ENCODE peak calls at places on chromosomes 3 and 15, in four cellular contexts. F is IMR-90, Q is mesendoderm, P is H1. O is an unnamed sample.

GRCh38 chr15:90482124-90483011 is 47.4 kb upstream of the CRTC3 start:
- DNase-seq in Q (peak), P (no peak), F (peak), O (peak)

GRCh38 chr3:102536479-102536878 is 101.7 kb downstream of the ZPLD1 start:
- DNase-seq in Q (peak), P (no peak), F (peak), O (no peak)

GRCh38 chr3:161253711-161254110 is 32.6 kb downstream of the NMD3 start:
- DNase-seq in F (no peak), P (no peak), Q (no peak), O (no peak)

GRCh38 chr3:69115731-69116130 is 6.7 kb downstream of the LMOD3 start:
- DNase-seq in F (peak), Q (no peak), P (no peak), O (no peak)

GRCh38 chr15:69394556-69395282 is 19.4 kb upstream of the KIF23 start:
- DNase-seq in P (peak), F (peak), Q (peak), O (peak)

GRCh38 chr15:75650908-75651809 is 3.4 kb downstream of the SNX33 start:
- DNase-seq in P (no peak), F (no peak), Q (no peak), O (no peak)

GRCh38 chr3:17154941-17155340 is 270.2 kb downstream of the PLCL2 start:
- DNase-seq in F (no peak), Q (no peak), P (no peak), O (no peak)

GRCh38 chr3:185561958-185562357 is 9.6 kb upstream of the LIPH start:
- DNase-seq in F (no peak), P (no peak), Q (no peak), O (no peak)

GRCh38 chr3:32819581-32820348 is 2.0 kb downstream of the TRIM71 start:
- DNase-seq in Q (peak), P (no peak), F (no peak), O (no peak)

GRCh38 chr3:51938780-51939425 is 2.8 kb downstream of the RRP9 start:
- DNase-seq in Q (no peak), P (no peak), F (no peak), O (no peak)
- H3K4me2 ChIP-seq in Q (no peak), P (no peak), F (no peak), O (no peak)

DNA sequence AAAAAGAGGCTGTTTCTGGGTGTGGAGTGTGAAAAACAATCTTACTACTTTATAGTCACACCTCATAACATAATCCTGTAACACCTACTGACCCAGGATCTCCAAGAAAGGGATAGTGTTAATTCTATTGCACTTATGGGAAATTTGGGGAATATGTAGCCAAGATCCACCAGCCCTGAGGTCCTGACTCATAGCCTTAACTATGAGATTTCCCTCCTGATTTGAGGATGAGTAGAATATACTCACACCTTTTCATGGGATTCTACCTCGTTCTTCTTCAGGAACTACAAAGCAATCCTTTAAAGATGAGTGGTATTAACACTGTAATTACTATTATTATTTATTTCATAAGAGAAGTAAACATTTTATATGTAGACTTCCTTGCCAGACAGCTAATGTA is 315.2 kb downstream of the MECOM start:
- DNase-seq in Q (peak), F (no peak), P (no peak), O (no peak)
- H3K56ac ChIP-seq in Q (no peak), F (no peak), P (no peak), O (no peak)

GRCh38 chr3:52444860-52445793 is at the start of gene SEMA3G:
- DNase-seq in Q (peak), P (peak), F (peak), O (peak)
- H3K4me2 ChIP-seq in Q (no peak), P (peak), F (no peak), O (no peak)

GRCh38 chr15:87924433-87924832 is 332.1 kb downstream of the NTRK3 start:
- DNase-seq in F (no peak), P (no peak), Q (peak), O (no peak)
- H3K56ac ChIP-seq in F (no peak), P (no peak), Q (no peak), O (no peak)

GRCh38 chr3:58491506-58492384 is at the start of gene KCTD6:
- DNase-seq in P (peak), F (peak), Q (peak), O (peak)

GRCh38 chr3:58494107-58494506 is 2.2 kb downstream of the KCTD6 start:
- DNase-seq in F (no peak), P (no peak), Q (no peak), O (no peak)

GRCh38 chr3:58495101-58495500 is 3.2 kb downstream of the KCTD6 start:
- DNase-seq in Q (no peak), P (no peak), F (peak), O (no peak)

GRCh38 chr3:58490860-58491501 is 915 bp upstream of the KCTD6 start:
- DNase-seq in F (no peak), P (no peak), Q (no peak), O (no peak)

GRCh38 chr3:58492385-58492970 is 582 bp downstream of the KCTD6 start:
- DNase-seq in Q (no peak), F (no peak), P (no peak), O (no peak)
- H3K4me2 ChIP-seq in Q (peak), F (peak), P (peak), O (peak)

GRCh38 chr3:35528728-35529127 is 110.6 kb upstream of the ARPP21 start:
- DNase-seq in P (no peak), Q (no peak), F (no peak), O (no peak)

GRCh38 chr3:35522450-35522849 is 116.9 kb upstream of the ARPP21 start:
- DNase-seq in F (no peak), Q (no peak), P (no peak), O (no peak)

GRCh38 chr3:35521196-35521595 is 118.1 kb upstream of the ARPP21 start:
- DNase-seq in Q (peak), P (no peak), F (no peak), O (no peak)

GRCh38 chr3:35524851-35525250 is 114.5 kb upstream of the ARPP21 start:
- DNase-seq in P (no peak), Q (no peak), F (no peak), O (no peak)

DNA sequence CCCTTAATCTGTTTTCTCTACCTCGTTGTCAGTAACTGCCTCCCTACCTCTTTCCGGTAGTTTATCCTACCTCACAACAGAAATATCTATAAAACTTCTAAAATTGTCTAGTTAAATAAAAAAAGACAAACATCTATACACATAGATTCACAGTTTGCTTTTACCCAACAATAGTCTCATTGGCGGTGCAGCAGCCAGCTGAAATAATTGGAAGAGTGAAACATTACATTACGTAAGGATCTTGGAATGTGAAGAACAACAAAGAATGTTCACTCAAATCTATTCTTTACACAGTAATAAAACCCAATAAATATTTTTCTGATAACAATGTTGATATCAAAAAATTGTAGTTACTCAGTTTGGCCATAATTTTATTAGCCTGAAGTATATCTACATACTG is 115.5 kb upstream of the ARPP21 start:
- DNase-seq in F (no peak), Q (no peak), P (no peak), O (no peak)
- H3K56ac ChIP-seq in F (no peak), Q (no peak), P (no peak), O (no peak)

DNA sequence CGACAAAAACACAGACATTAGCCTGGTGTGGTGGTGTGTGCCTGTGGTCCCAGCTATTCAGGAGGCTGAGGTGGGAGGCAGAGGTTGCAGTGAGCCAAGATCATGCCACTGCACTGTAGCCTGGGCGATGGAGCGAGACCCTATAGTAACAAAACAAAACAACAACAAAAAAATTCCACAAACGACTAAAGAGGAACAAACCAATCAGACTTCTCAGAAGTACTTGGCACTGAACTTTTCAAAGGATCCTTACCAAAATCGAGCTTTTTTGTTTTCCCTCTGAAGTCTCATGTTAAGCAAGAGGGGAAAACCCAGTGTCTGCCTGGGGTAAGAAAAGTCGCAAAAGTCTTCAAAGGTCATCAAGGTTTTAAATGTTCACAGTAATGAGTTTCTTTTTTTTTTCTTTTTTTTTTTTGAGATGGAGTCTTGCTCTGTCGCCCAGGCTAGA is 30.1 kb upstream of the TFRC start:
- DNase-seq in P (no peak), Q (peak), F (no peak), O (no peak)
- H3K4me2 ChIP-seq in P (no peak), Q (no peak), F (no peak), O (no peak)

GRCh38 chr3:170145278-170145677 is 36.3 kb downstream of the PHC3 start:
- DNase-seq in F (no peak), Q (no peak), P (no peak), O (no peak)
- H3K56ac ChIP-seq in F (no peak), Q (no peak), P (no peak), O (no peak)

O was measured in H9.